ENCODE peak calls at places on chromosomes 6 and 20, in four cellular contexts. J is epithelial cell of esophagus, M is HepG2, P is fibroblast of lung. K is an unnamed sample.

GRCh38 chr6:14762077-14762476 is 483.8 kb upstream of the JARID2 start:
- DNase-seq in J (no peak), M (peak), P (no peak), K (no peak)

GRCh38 chr6:11172501-11173337 is 59.7 kb downstream of the NEDD9 start:
- DNase-seq in J (peak), M (peak), P (peak), K (no peak)

GRCh38 chr6:54467384-54467783 is 159.1 kb downstream of the TINAG start:
- DNase-seq in J (no peak), M (no peak), P (no peak), K (no peak)

GRCh38 chr6:18389479-18389878 is 2.3 kb downstream of the RNF144B start:
- DNase-seq in J (no peak), M (no peak), P (peak), K (no peak)

GRCh38 chr20:38157635-38158495 is 7.2 kb downstream of the TGM2 start:
- DNase-seq in J (no peak), M (no peak), P (no peak), K (no peak)

GRCh38 chr6:10759312-10759839 is 11.8 kb downstream of the TMEM14B start:
- DNase-seq in J (peak), M (peak), P (peak), K (no peak)

GRCh38 chr6:2684766-2685754 is 65.7 kb downstream of the MYLK4 start:
- DNase-seq in J (no peak), M (peak), P (no peak), K (peak)

GRCh38 chr20:37387519-37388269 is 41.8 kb downstream of the SRC start:
- DNase-seq in J (no peak), M (no peak), P (no peak), K (no peak)

GRCh38 chr6:107712523-107713213 is 111.4 kb downstream of the SCML4 start:
- DNase-seq in J (peak), M (no peak), P (peak), K (no peak)

GRCh38 chr20:60559462-60559861 is 601.2 kb downstream of the CDH26 start:
- DNase-seq in J (no peak), M (no peak), P (no peak), K (no peak)

GRCh38 chr6:125307150-125307838 is 5.5 kb upstream of the HDDC2 start:
- DNase-seq in J (peak), M (peak), P (no peak), K (no peak)

GRCh38 chr6:133340557-133340956 is 99.4 kb downstream of the EYA4 start:
- DNase-seq in J (peak), M (no peak), P (peak), K (no peak)

GRCh38 chr6:141552463-141552862 is 580.3 kb upstream of the GJE1 start:
- DNase-seq in J (peak), M (peak), P (peak), K (no peak)

GRCh38 chr20:16674243-16674642 is 55.6 kb upstream of the SNRPB2 start:
- DNase-seq in J (no peak), M (no peak), P (no peak), K (no peak)

GRCh38 chr6:109059148-109059547 is 35.5 kb downstream of the SESN1 start:
- DNase-seq in J (peak), M (peak), P (peak), K (no peak)

GRCh38 chr6:8193541-8193940 is 91.2 kb upstream of the EEF1E1 start:
- DNase-seq in J (no peak), M (no peak), P (no peak), K (no peak)

GRCh38 chr6:8192597-8192996 is 90.2 kb upstream of the EEF1E1 start:
- DNase-seq in J (no peak), M (no peak), P (no peak), K (no peak)

GRCh38 chr6:8194499-8194898 is 92.2 kb upstream of the EEF1E1 start:
- DNase-seq in J (no peak), M (no peak), P (no peak), K (no peak)

GRCh38 chr6:8195714-8196104 is 93.4 kb upstream of the EEF1E1 start:
- DNase-seq in J (no peak), M (no peak), P (no peak), K (no peak)

GRCh38 chr6:8195040-8195713 is 92.8 kb upstream of the EEF1E1 start:
- DNase-seq in J (no peak), M (peak), P (no peak), K (no peak)
- TF ChIP-seq CTCF in J (peak), M (no peak), P (no peak), K (peak)

GRCh38 chr20:43248341-43248740 is 58.6 kb upstream of the PTPRT start:
- DNase-seq in J (no peak), M (no peak), P (no peak), K (no peak)

GRCh38 chr20:43247361-43247760 is 57.7 kb upstream of the PTPRT start:
- DNase-seq in J (no peak), M (no peak), P (no peak), K (no peak)

GRCh38 chr20:43244647-43245046 is 54.9 kb upstream of the PTPRT start:
- DNase-seq in J (no peak), M (no peak), P (no peak), K (no peak)

GRCh38 chr20:43241057-43241702 is 51.5 kb upstream of the PTPRT start:
- DNase-seq in J (no peak), M (no peak), P (no peak), K (no peak)

DNA sequence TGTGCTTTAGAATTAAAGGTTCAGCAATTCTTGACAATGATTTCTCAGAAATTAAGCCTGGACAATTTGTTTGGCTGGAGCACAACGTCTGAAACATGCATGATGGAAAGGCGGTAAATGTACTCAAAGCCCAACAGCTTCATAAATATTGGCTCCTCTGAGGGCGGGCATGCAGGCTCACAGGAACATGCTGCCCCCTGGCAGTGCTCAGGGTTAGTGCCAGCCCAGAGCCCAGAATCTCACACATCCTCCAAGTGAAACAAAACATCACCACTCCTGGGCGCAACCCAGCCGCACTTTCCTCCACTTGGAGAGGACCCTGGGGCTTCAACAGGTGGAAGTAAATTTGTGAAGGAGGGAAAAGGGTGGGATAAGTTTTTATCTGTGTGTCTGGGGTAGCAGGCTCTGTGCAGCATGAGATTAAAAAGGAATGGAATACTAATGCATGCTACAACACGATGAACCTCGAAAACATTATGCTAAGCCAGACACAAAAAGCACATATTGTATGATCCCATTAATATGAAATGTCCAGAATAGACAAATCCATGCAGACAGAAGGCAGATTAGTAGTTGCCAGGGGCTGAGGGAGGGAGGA is 54.1 kb upstream of the PTPRT start:
- DNase-seq in J (no peak), M (no peak), P (no peak), K (no peak)
- TF ChIP-seq CTCF in J (no peak), M (peak), P (no peak), K (no peak)

GRCh38 chr6:118895241-118895561 is 1.2 kb downstream of the ASF1A start:
- DNase-seq in J (no peak), M (no peak), P (no peak), K (no peak)

GRCh38 chr6:118894425-118895240 is 681 bp downstream of the ASF1A start:
- DNase-seq in J (peak), M (peak), P (peak), K (peak)

GRCh38 chr6:118893882-118894424 is at the start of gene ASF1A:
- DNase-seq in J (peak), M (peak), P (peak), K (peak)

GRCh38 chr6:118897386-118897785 is 3.4 kb downstream of the ASF1A start:
- DNase-seq in J (no peak), M (no peak), P (no peak), K (no peak)

GRCh38 chr6:118896339-118897136 is 2.6 kb downstream of the ASF1A start:
- DNase-seq in J (peak), M (peak), P (peak), K (no peak)
- TF ChIP-seq CTCF in J (peak), M (peak), P (peak), K (peak)

GRCh38 chr6:146028835-146029572 is at the start of gene GRM1:
- DNase-seq in J (no peak), M (no peak), P (no peak), K (no peak)

GRCh38 chr6:146028250-146028789 is 542 bp upstream of the GRM1 start:
- DNase-seq in J (peak), M (peak), P (peak), K (peak)

GRCh38 chr6:146029573-146030184 is 817 bp downstream of the GRM1 start:
- DNase-seq in J (no peak), M (no peak), P (no peak), K (no peak)

GRCh38 chr6:146026873-146027272 is 2.0 kb upstream of the GRM1 start:
- DNase-seq in J (no peak), M (no peak), P (no peak), K (no peak)

GRCh38 chr6:146027586-146028249 is 1.1 kb upstream of the GRM1 start:
- DNase-seq in J (no peak), M (no peak), P (no peak), K (no peak)
- TF ChIP-seq CTCF in J (no peak), M (no peak), P (no peak), K (no peak)

GRCh38 chr6:113564401-113565161 is 292.6 kb upstream of the MARCKS start:
- DNase-seq in J (peak), M (peak), P (peak), K (peak)
- TF ChIP-seq CTCF in J (peak), M (no peak), P (peak), K (peak)

DNA sequence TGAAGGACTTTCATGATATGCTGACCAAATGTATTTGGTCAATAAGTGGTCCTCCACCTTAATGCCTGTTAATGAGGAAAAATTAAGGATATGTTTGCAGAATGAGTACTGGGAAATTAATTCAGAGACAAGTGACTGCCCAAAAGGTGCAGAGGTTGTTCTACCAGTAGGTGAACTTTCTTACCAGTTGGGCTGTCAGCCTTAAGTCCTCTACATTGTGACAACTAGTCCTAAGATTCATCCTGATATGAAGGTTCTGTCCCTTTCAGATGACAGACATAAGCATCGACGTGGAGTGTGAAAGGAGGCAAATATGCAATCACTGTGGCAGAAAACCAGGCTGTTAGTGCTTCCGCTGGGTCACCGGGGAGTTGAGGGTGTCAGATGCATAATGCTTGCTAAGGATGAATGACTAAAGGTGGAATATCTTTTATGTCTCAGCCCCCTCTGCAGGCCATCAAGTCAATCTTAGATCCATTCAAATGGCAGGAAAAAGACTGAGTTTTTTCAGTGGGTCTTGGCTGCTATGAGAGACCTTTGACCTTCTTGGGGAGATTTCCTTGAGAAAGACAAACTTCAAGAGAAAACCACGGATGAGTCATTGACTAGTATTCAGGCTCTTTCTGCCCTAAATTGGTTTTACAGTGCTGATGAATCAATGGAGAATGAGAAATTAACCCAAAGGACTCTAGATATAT is 226.0 kb downstream of the TPBG start:
- DNase-seq in J (peak), M (peak), P (peak), K (no peak)
- TF ChIP-seq CTCF in J (peak), M (peak), P (no peak), K (peak)

GRCh38 chr6:16720861-16721260 is 40.4 kb downstream of the ATXN1 start:
- DNase-seq in J (no peak), M (no peak), P (no peak), K (no peak)

GRCh38 chr6:16722616-16723015 is 38.6 kb downstream of the ATXN1 start:
- DNase-seq in J (peak), M (no peak), P (no peak), K (no peak)

GRCh38 chr6:16723833-16724232 is 37.4 kb downstream of the ATXN1 start:
- DNase-seq in J (peak), M (peak), P (peak), K (no peak)

GRCh38 chr6:16719488-16719887 is 41.8 kb downstream of the ATXN1 start:
- DNase-seq in J (no peak), M (no peak), P (no peak), K (no peak)

GRCh38 chr6:16721977-16722376 is 39.3 kb downstream of the ATXN1 start:
- DNase-seq in J (peak), M (no peak), P (no peak), K (no peak)
- TF ChIP-seq CTCF in J (no peak), M (no peak), P (no peak), K (no peak)

GRCh38 chr6:46044876-46045617 is 29.4 kb upstream of the CLIC5 start:
- DNase-seq in J (peak), M (no peak), P (peak), K (no peak)

GRCh38 chr6:46039646-46040045 is 24.0 kb upstream of the CLIC5 start:
- DNase-seq in J (no peak), M (no peak), P (no peak), K (no peak)

GRCh38 chr6:46040288-46040687 is 24.6 kb upstream of the CLIC5 start:
- DNase-seq in J (no peak), M (no peak), P (no peak), K (no peak)

GRCh38 chr6:46046558-46047169 is 31.0 kb upstream of the CLIC5 start:
- DNase-seq in J (no peak), M (no peak), P (no peak), K (no peak)

DNA sequence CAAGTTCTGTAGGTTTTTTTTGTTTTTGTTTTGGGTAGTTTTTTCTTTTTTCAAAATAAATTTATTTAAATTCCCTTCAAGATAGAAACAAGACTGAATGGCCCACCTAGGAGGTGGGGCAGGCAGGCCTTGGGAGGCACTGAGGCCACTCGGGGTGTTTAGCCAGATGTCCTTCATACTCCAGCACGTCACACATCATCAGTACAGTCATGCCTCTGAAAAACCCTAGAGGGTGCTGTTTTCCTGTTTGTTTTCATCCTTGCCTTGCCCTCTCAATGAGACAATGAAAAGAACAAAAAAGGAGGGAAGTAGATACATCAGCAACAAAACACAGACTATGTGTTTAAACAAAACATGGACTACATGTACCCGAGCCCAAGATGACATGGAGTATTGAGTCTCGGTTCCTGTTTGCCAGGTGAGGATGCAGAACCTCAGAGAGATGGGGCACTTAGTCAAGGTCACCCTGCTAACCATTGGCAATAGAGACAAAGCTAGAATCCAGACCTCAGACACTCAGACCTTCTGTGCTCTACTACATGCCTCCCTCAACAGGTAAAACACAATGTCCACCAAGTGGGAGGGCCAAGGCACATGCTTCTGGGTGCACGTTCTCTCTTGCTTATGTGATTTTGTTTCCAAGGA is 26.8 kb upstream of the CLIC5 start:
- DNase-seq in J (peak), M (peak), P (peak), K (no peak)
- TF ChIP-seq CTCF in J (peak), M (peak), P (peak), K (peak)

K was measured in osteocyte.